ENCODE peak calls at places on chromosomes 1 and 21, in six cellular contexts. L, J, S, C, R and I are unnamed samples.

GRCh38 chr1:20302093-20302471 is 11.4 kb downstream of the VWA5B1 start:
- DNase-seq in L (no peak), J (no peak), S (no peak), C (no peak), R (no peak), I (no peak)

GRCh38 chr1:1281533-1282321 is 1.5 kb downstream of the SCNN1D start:
- DNase-seq in L (no peak), J (no peak), S (peak), C (peak), R (peak), I (no peak)

GRCh38 chr21:31360717-31361116 is 16.7 kb upstream of the TIAM1 start:
- DNase-seq in L (no peak), J (no peak), S (no peak), C (no peak), R (no peak), I (no peak)

GRCh38 chr1:12475947-12476346 is 142.1 kb downstream of the DHRS3 start:
- DNase-seq in L (no peak), J (no peak), S (no peak), C (peak), R (no peak), I (peak)

GRCh38 chr1:45403298-45404079 is 63.2 kb upstream of the MUTYH start:
- DNase-seq in L (no peak), J (no peak), S (no peak), C (no peak), R (no peak), I (no peak)

GRCh38 chr21:34133802-34134201 is 60.4 kb downstream of the MRPS6 start:
- DNase-seq in L (no peak), J (no peak), S (no peak), C (no peak), R (no peak), I (no peak)

GRCh38 chr1:170321113-170321512 is 175.4 kb downstream of the NTMT2 start:
- DNase-seq in L (no peak), J (no peak), S (no peak), C (peak), R (no peak), I (peak)

GRCh38 chr1:59316497-59317128 is 19.7 kb downstream of the FGGY start:
- DNase-seq in L (no peak), J (no peak), S (no peak), C (peak), R (peak), I (peak)

GRCh38 chr1:161215079-161215478 is at the start of gene FCER1G:
- DNase-seq in L (no peak), J (no peak), S (no peak), C (no peak), R (no peak), I (no peak)

GRCh38 chr1:37763791-37764741 is 854 bp downstream of the EPHA10 start:
- DNase-seq in L (no peak), J (no peak), S (peak), C (peak), R (peak), I (peak)

GRCh38 chr1:109192433-109192832 is 21.3 kb upstream of the SARS1 start:
- DNase-seq in L (no peak), J (no peak), S (no peak), C (no peak), R (no peak), I (no peak)

GRCh38 chr1:50857702-50858101 is 102.4 kb downstream of the FAF1 start:
- DNase-seq in L (no peak), J (no peak), S (no peak), C (no peak), R (no peak), I (no peak)

GRCh38 chr1:236016782-236017400 is 48.0 kb downstream of the NID1 start:
- DNase-seq in L (no peak), J (peak), S (no peak), C (no peak), R (no peak), I (no peak)

GRCh38 chr21:44939532-44940115 is at the start of gene SLX9:
- DNase-seq in L (peak), J (no peak), S (peak), C (no peak), R (peak), I (peak)

GRCh38 chr1:77220687-77221463 is 1.6 kb upstream of the PIGK start:
- DNase-seq in L (no peak), J (no peak), S (no peak), C (peak), R (no peak), I (no peak)

GRCh38 chr1:30508651-30509050 is 214.7 kb downstream of the MATN1 start:
- DNase-seq in L (no peak), J (no peak), S (no peak), C (no peak), R (no peak), I (no peak)

GRCh38 chr1:172460901-172461315 is 17.0 kb upstream of the PIGC start:
- DNase-seq in L (no peak), J (no peak), S (no peak), C (no peak), R (no peak), I (no peak)

GRCh38 chr1:164787834-164788231 is 228.8 kb downstream of the PBX1 start:
- DNase-seq in L (no peak), J (no peak), S (no peak), C (no peak), R (no peak), I (no peak)
- H3K4me3 ChIP-seq in L (peak), J (no peak), S (no peak), C (no peak), R (no peak), I (no peak)

DNA sequence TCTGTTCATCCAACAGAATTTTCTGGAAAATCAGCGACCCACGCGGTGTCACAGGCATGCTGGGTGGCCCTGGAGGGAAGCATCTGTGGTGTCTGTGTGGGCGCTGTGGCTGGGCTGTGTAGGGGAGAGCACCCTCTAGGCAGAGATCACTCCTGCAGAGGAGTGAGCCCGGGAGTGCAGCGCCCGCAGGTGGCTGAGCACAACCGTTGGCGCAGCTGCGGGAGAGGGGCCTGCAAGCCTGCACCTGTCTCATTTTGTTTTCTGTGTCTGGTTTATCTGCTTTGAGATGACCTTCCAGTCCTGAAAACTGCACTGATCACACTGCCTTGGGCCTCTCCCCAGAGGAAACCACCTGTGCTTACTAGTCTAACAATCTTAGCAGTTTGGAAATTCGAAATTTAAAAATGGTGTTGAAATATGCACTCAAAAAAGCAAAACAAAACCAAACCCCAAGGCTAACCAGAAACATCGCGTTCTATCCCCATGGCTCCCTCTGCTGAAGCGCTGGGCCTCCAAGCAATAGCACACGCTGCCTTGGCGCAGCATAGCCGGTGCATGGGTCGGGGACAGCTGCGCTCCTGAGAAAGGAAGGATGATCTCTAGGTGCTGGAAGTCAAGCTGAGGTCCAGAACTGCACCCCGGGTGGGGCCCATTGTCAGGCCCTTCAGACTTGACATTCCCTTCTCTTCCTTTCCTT is 4.8 kb downstream of the FAM3B start:
- DNase-seq in L (no peak), J (no peak), S (no peak), C (no peak), R (no peak), I (no peak)
- TF ChIP-seq CTCF in L (no peak), J (no peak), S (no peak), C (no peak), R (no peak), I (no peak)

GRCh38 chr1:27499142-27499541 is 9.2 kb upstream of the WASF2 start:
- DNase-seq in L (no peak), J (no peak), S (no peak), C (no peak), R (no peak), I (no peak)

GRCh38 chr1:27491748-27492700 is 2.1 kb upstream of the WASF2 start:
- DNase-seq in L (peak), J (no peak), S (peak), C (no peak), R (peak), I (no peak)

DNA sequence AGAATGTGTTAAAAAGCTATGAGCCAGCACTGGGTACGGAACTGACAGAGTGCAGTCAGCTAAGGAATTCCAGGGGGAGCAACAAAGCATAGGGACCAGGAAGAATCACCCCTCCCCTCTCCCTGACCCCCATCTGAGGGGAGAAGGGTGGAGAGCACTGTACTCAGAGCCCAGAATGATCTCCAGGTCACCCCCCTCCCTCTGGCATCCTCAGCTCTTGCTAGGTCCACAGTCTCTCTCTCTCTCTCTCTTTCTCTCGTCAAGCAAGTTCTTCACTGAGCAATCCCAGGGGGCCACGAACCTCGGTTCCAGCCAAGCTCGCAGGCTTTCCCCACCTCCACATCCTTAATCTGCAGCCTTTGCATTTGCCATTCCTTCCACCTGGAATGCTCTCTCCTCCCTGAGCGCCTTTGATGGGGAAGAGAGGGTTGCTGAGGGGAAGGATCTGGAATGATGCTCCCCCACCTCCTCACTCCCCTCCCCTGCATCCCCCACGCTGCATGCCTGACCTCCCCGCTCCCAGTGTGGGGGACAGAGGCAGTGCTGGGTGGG is 6.7 kb upstream of the WASF2 start:
- DNase-seq in L (no peak), J (no peak), S (no peak), C (no peak), R (peak), I (no peak)
- H3K4me3 ChIP-seq in L (no peak), J (no peak), S (no peak), C (no peak), R (peak), I (no peak)

GRCh38 chr1:41239988-41240610 is 2.0 kb downstream of the SCMH1 start:
- DNase-seq in L (no peak), J (no peak), S (no peak), C (peak), R (no peak), I (peak)
- TF ChIP-seq CTCF in L (no peak), J (peak), S (no peak), C (peak), R (no peak), I (peak)

DNA sequence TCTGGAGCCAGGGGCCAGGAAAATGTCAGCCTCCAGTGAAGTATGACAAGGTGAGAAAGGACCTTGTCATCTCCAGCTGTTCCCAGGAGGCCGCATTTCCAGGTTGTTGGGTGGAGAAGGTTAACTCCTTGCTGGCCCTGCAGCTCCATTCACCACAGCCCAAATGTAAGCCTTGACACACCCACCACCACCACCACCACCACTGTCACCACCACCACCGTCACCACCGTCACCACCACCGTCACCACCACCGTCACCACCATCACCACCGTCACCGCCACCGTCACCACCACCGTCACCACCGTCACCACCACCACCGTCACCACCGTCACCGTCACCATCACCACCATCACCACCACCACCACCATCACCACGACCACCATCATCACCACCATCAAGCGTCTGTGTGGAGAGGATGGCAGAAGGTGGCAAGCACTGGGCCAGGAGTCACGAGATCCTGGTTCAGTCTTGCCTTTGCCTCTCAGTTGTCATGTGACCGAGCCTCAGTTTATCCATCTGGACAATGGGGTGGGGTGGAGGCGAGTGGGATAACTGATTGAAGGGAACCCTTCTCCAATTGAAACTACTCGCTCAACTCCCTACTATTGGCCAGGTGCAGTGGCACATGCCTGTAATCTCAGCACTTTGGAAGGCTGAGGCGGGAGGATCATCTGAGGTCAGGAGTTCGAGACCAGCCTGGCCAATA is 21.2 kb upstream of the FAM131C start:
- DNase-seq in L (no peak), J (no peak), S (no peak), C (no peak), R (no peak), I (no peak)
- H3K4me3 ChIP-seq in L (no peak), J (no peak), S (no peak), C (no peak), R (no peak), I (no peak)

DNA sequence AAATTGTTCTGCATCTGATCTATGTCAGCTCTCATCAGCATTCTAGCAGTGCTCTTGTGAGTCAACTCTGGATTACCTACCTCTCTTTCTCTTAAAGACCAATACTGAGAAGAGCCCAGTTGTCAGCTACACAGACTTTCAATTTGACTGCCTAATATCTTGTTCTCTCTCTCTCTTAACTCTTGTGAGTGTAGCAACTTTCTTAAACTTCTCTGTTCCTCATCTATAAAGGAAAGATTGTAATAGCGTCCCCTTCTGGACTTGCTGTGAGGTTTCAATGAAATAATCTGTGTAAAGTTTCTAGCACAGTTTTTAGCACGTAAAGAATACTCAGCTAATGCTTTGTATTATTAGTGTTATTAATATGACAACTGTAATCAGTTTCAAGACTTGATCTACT is 499.3 kb upstream of the ADAMTS5 start:
- DNase-seq in L (no peak), J (no peak), S (no peak), C (no peak), R (no peak), I (no peak)
- TF ChIP-seq CTCF in L (no peak), J (no peak), S (no peak), C (peak), R (no peak), I (no peak)